ENCODE peak calls at places on chromosome 11, in seven cellular contexts. T is stimulated activated CD4-positive, alpha-beta T cell treated with anti-CD3 and anti-CD28 coated beads, Interleukin-2, amount 100 ng/mL, for 48 hours; B is adipocyte; J is KBM-7; O is MG63; L is stimulated activated naive B cell treated with anti-CD40 and anti-IgM and Interleukin-4, amounts not matched to agents 10 μg/mL and 1 μg/mL and 100 μg/mL, for 72 hours; Z is Right ventricle myocardium superior. X is an unnamed sample.

GRCh38 chr11:107785401-107785800 is 73.2 kb downstream of the SLC35F2 start:
- DNase-seq in L (no peak), B (no peak), Z (no peak), J (no peak), O (no peak), T (peak), X (peak)

GRCh38 chr11:72013765-72014711 is 15.3 kb downstream of the IL18BP start:
- DNase-seq in T (no peak), L (no peak), Z (no peak), O (peak), B (no peak), J (no peak), X (no peak)

GRCh38 chr11:11167806-11168205 is 185.2 kb downstream of the CSNK2A3 start:
- DNase-seq in J (no peak), T (no peak), O (no peak), B (no peak), L (no peak), Z (no peak), X (no peak)

GRCh38 chr11:64251986-64252837 is 882 bp downstream of the PLCB3 start:
- DNase-seq in L (no peak), J (no peak), T (no peak), Z (no peak), B (peak), O (peak), X (no peak)

GRCh38 chr11:27722117-27722844 is 22.0 kb upstream of the BDNF start:
- DNase-seq in Z (no peak), B (peak), T (no peak), O (no peak), J (peak), L (no peak), X (peak)

GRCh38 chr11:24134879-24135588 is 361.8 kb upstream of the LUZP2 start:
- DNase-seq in L (no peak), B (peak), J (no peak), Z (no peak), T (no peak), O (no peak), X (no peak)

GRCh38 chr11:46663277-46663940 is 37.0 kb downstream of the ARHGAP1 start:
- DNase-seq in L (no peak), O (no peak), B (no peak), T (no peak), J (no peak), Z (no peak), X (no peak)

GRCh38 chr11:71215372-71215965 is 36.9 kb downstream of the SHANK2 start:
- DNase-seq in O (no peak), T (no peak), Z (no peak), B (no peak), L (no peak), J (no peak), X (no peak)

GRCh38 chr11:45079943-45080719 is 66.3 kb upstream of the PRDM11 start:
- DNase-seq in O (no peak), J (peak), B (no peak), T (peak), L (peak), Z (peak), X (peak)

GRCh38 chr11:25816411-25816810 is 515.5 kb upstream of the ANO3 start:
- DNase-seq in L (no peak), T (no peak), B (no peak), Z (no peak), J (no peak), O (no peak), X (no peak)